ENCODE peak calls at places on chromosomes 5 and 9, in four cellular contexts. One of them, this sample, is unnamed.

GRCh38 chr5:73120222-73121108 is at the start of gene TMEM171:
- ATAC-seq in K562: no peak
- ATAC-seq in upper lobe of left lung: peak
- ATAC-seq in HepG2: peak
- ATAC-seq in this sample: peak

GRCh38 chr5:1293416-1293996 is 1.4 kb downstream of the TERT start:
- ATAC-seq in K562: no peak
- ATAC-seq in upper lobe of left lung: peak
- ATAC-seq in HepG2: no peak
- ATAC-seq in this sample: no peak

GRCh38 chr5:68780299-68780960 is 313.4 kb upstream of the SLC30A5 start:
- ATAC-seq in upper lobe of left lung: no peak
- ATAC-seq in HepG2: no peak
- ATAC-seq in K562: no peak
- ATAC-seq in this sample: no peak

GRCh38 chr5:83703059-83703458 is 17.6 kb downstream of the HAPLN1 start:
- ATAC-seq in upper lobe of left lung: no peak
- ATAC-seq in K562: no peak
- ATAC-seq in HepG2: no peak
- ATAC-seq in this sample: no peak

GRCh38 chr5:40578501-40579451 is 100.9 kb upstream of the PTGER4 start:
- ATAC-seq in upper lobe of left lung: no peak
- ATAC-seq in HepG2: no peak
- ATAC-seq in K562: peak
- ATAC-seq in this sample: no peak

GRCh38 chr5:112109331-112109993 is 309.6 kb downstream of the EPB41L4A start:
- ATAC-seq in K562: no peak
- ATAC-seq in HepG2: no peak
- ATAC-seq in upper lobe of left lung: peak
- ATAC-seq in this sample: peak

GRCh38 chr5:158861366-158861765 is 238.3 kb downstream of the EBF1 start:
- ATAC-seq in HepG2: no peak
- ATAC-seq in upper lobe of left lung: no peak
- ATAC-seq in K562: no peak
- ATAC-seq in this sample: no peak

GRCh38 chr5:143147918-143148317 is 255.6 kb downstream of the NR3C1 start:
- ATAC-seq in K562: no peak
- ATAC-seq in upper lobe of left lung: no peak
- ATAC-seq in HepG2: no peak
- ATAC-seq in this sample: peak

GRCh38 chr5:56060276-56061110 is 65.7 kb upstream of the IL6ST start:
- ATAC-seq in HepG2: no peak
- ATAC-seq in upper lobe of left lung: no peak
- ATAC-seq in K562: no peak
- ATAC-seq in this sample: no peak

GRCh38 chr5:123450114-123450513 is 26.9 kb upstream of the CEP120 start:
- ATAC-seq in K562: no peak
- ATAC-seq in upper lobe of left lung: no peak
- ATAC-seq in HepG2: no peak
- ATAC-seq in this sample: no peak

GRCh38 chr5:77012601-77013000 is 17.6 kb upstream of the AGGF1 start:
- ATAC-seq in K562: no peak
- ATAC-seq in HepG2: no peak
- ATAC-seq in upper lobe of left lung: no peak
- ATAC-seq in this sample: no peak

GRCh38 chr5:142935014-142935413 is 164.8 kb downstream of the ARHGAP26 start:
- ATAC-seq in K562: no peak
- ATAC-seq in upper lobe of left lung: no peak
- ATAC-seq in HepG2: no peak
- ATAC-seq in this sample: no peak

GRCh38 chr9:94734054-94734754 is 7.7 kb downstream of the AOPEP start:
- ATAC-seq in upper lobe of left lung: no peak
- ATAC-seq in K562: peak
- ATAC-seq in HepG2: no peak
- ATAC-seq in this sample: no peak

GRCh38 chr5:146751054-146751453 is 127.5 kb downstream of the PPP2R2B start:
- ATAC-seq in HepG2: no peak
- ATAC-seq in K562: no peak
- ATAC-seq in upper lobe of left lung: no peak
- ATAC-seq in this sample: no peak

GRCh38 chr5:152529456-152529855 is 124.4 kb upstream of the NMUR2 start:
- ATAC-seq in K562: no peak
- ATAC-seq in upper lobe of left lung: no peak
- ATAC-seq in HepG2: no peak
- ATAC-seq in this sample: no peak

GRCh38 chr5:152527358-152528048 is 122.4 kb upstream of the NMUR2 start:
- ATAC-seq in K562: no peak
- ATAC-seq in HepG2: no peak
- ATAC-seq in upper lobe of left lung: no peak
- ATAC-seq in this sample: no peak

DNA sequence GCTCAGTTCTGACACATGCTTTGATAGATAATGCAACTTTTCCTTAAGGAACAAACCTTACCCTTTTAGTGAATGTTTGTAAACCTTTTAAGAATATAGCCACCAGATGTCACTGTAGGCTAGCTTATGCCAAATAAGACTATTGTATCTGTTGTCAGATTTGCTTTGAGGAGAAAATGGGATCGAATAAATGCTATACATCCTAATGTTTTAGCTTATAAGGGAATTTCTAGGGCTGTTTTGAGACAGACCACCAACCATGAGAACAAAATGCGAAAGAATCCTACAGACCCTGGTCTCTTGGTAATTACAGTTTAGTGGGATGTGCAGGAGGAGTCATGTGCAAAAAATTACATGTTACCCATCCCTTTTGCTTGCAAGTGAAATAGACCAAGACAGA is 127.6 kb upstream of the NMUR2 start:
- ATAC-seq in HepG2: peak
- ATAC-seq in upper lobe of left lung: no peak
- ATAC-seq in K562: peak
- ATAC-seq in this sample: no peak
- H3K27ac ChIP-seq in HepG2: no peak
- H3K27ac ChIP-seq in upper lobe of left lung: no peak
- H3K27ac ChIP-seq in K562: no peak
- H3K27ac ChIP-seq in this sample: no peak

GRCh38 chr9:105157178-105157583 is 87.3 kb upstream of the SLC44A1 start:
- ATAC-seq in upper lobe of left lung: peak
- ATAC-seq in K562: peak
- ATAC-seq in HepG2: peak
- ATAC-seq in this sample: peak
- TF ChIP-seq POLR2AphosphoS5 in upper lobe of left lung: no peak
- TF ChIP-seq POLR2AphosphoS5 in K562: no peak
- TF ChIP-seq POLR2AphosphoS5 in HepG2: no peak
- TF ChIP-seq POLR2AphosphoS5 in this sample: peak

DNA sequence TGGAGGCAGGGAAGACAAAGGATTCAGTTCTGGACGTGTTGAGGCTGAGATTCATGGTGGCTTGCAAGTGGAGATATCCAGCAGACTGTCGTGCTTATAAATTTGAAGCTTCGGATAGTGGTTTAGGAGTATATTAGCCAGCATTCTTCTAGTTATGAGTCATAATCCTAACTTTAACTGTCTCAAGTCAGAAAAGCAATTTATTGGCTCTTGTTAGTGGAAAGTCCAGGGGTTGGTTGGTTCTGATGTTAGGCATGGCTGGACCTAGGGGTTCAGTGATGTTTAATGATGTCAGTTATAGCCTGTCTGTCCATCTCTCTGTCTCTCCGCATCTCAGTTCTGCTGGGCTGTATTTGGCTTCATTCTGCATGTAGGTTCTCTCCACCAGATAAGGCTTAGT is 72.7 kb upstream of the SHB start:
- ATAC-seq in upper lobe of left lung: no peak
- ATAC-seq in HepG2: no peak
- ATAC-seq in K562: no peak
- ATAC-seq in this sample: no peak
- H3K4me3 ChIP-seq in upper lobe of left lung: no peak
- H3K4me3 ChIP-seq in HepG2: no peak
- H3K4me3 ChIP-seq in K562: no peak
- H3K4me3 ChIP-seq in this sample: no peak

GRCh38 chr9:122857810-122858209 is 29.4 kb upstream of the PDCL start:
- ATAC-seq in upper lobe of left lung: no peak
- ATAC-seq in K562: no peak
- ATAC-seq in HepG2: no peak
- ATAC-seq in this sample: no peak

GRCh38 chr9:122866079-122866478 is 37.7 kb upstream of the PDCL start:
- ATAC-seq in K562: no peak
- ATAC-seq in upper lobe of left lung: no peak
- ATAC-seq in HepG2: no peak
- ATAC-seq in this sample: no peak

GRCh38 chr9:122865300-122865699 is 36.9 kb upstream of the PDCL start:
- ATAC-seq in upper lobe of left lung: no peak
- ATAC-seq in K562: no peak
- ATAC-seq in HepG2: no peak
- ATAC-seq in this sample: no peak

GRCh38 chr9:122860319-122861142 is 32.1 kb upstream of the PDCL start:
- ATAC-seq in upper lobe of left lung: no peak
- ATAC-seq in K562: no peak
- ATAC-seq in HepG2: peak
- ATAC-seq in this sample: no peak
- H3K27ac ChIP-seq in upper lobe of left lung: no peak
- H3K27ac ChIP-seq in K562: no peak
- H3K27ac ChIP-seq in HepG2: no peak
- H3K27ac ChIP-seq in this sample: no peak

DNA sequence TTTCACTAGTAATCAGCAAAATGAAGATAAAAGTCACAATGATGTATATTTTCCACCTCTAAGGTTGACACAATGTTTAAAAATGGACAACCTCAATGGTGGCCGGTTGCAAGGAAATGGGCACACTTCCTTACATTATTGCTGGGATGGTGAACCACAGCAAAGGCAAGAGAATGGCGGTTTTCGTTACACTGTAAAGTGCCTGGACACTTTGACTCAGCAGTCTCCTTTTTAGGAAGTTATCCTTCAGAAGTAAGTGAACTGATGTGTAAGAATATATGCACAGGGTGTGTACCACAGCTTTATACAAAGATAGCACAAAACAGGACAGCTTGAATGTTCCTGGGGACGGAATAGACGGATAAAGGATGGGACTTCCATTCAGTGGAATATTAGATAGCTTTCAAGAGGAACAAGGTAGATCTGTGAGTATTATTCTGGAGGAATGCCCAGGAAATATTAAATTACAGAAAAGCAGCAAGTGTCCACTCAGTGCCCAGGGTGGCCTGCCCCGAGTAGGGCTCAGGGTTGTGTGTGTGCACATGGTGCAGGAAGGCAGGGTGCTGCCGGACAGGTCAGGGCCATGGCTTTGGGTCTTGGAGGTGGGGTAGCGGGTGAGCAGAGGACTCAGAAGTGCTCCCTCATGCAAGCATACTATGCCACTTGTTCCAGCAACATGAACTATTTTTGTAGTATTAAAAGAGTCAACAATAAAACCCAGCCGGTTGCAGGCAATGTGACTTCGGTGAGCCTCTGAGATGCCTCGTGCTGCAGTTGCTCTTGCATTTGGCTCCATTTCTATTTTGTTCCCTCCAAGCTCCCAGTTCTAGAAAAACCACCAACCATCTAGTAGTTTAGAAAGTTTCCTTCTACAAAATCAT is 24.5 kb downstream of the GADD45G start:
- ATAC-seq in K562: no peak
- ATAC-seq in upper lobe of left lung: no peak
- ATAC-seq in HepG2: no peak
- ATAC-seq in this sample: no peak
- TF ChIP-seq POLR2AphosphoS5 in K562: no peak
- TF ChIP-seq POLR2AphosphoS5 in upper lobe of left lung: no peak
- TF ChIP-seq POLR2AphosphoS5 in HepG2: no peak
- TF ChIP-seq POLR2AphosphoS5 in this sample: no peak

DNA sequence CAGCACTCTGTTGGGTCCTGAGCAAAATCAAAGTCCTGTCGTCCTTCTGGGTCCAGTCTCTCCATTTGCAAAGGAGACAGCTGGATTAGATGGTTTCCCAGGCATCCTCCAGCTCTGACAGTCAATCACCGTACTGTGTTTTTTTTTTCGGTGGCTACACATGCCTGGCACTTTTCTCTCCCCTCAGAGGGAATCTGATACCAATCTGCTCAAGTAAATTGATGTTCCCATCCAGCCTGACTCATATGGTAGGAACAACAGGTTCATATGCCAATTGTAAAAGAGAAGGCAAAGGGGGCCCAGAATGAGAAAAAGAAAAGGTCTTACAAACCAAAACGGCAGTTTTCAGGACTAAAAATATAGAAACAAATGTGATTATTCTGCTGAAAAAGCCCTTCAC is 1.2 kb downstream of the FBXO10 start:
- ATAC-seq in HepG2: no peak
- ATAC-seq in upper lobe of left lung: no peak
- ATAC-seq in K562: no peak
- ATAC-seq in this sample: no peak
- H3K4me3 ChIP-seq in HepG2: peak
- H3K4me3 ChIP-seq in upper lobe of left lung: peak
- H3K4me3 ChIP-seq in K562: no peak
- H3K4me3 ChIP-seq in this sample: peak

GRCh38 chr9:86355814-86356213 is 1.6 kb upstream of the TUT7 start:
- ATAC-seq in K562: no peak
- ATAC-seq in HepG2: no peak
- ATAC-seq in upper lobe of left lung: no peak
- ATAC-seq in this sample: no peak
- H3K27ac ChIP-seq in K562: no peak
- H3K27ac ChIP-seq in HepG2: no peak
- H3K27ac ChIP-seq in upper lobe of left lung: no peak
- H3K27ac ChIP-seq in this sample: no peak

GRCh38 chr5:172284275-172284971 is 859 bp upstream of the UBTD2 start:
- ATAC-seq in upper lobe of left lung: no peak
- ATAC-seq in HepG2: no peak
- ATAC-seq in K562: no peak
- ATAC-seq in this sample: peak

GRCh38 chr5:172283020-172283861 is at the start of gene UBTD2:
- ATAC-seq in upper lobe of left lung: peak
- ATAC-seq in HepG2: peak
- ATAC-seq in K562: peak
- ATAC-seq in this sample: peak

GRCh38 chr5:172285226-172286143 is 1.9 kb upstream of the UBTD2 start:
- ATAC-seq in upper lobe of left lung: no peak
- ATAC-seq in K562: no peak
- ATAC-seq in HepG2: no peak
- ATAC-seq in this sample: no peak

GRCh38 chr5:172282277-172283019 is 1.1 kb downstream of the UBTD2 start:
- ATAC-seq in HepG2: no peak
- ATAC-seq in upper lobe of left lung: no peak
- ATAC-seq in K562: no peak
- ATAC-seq in this sample: no peak

DNA sequence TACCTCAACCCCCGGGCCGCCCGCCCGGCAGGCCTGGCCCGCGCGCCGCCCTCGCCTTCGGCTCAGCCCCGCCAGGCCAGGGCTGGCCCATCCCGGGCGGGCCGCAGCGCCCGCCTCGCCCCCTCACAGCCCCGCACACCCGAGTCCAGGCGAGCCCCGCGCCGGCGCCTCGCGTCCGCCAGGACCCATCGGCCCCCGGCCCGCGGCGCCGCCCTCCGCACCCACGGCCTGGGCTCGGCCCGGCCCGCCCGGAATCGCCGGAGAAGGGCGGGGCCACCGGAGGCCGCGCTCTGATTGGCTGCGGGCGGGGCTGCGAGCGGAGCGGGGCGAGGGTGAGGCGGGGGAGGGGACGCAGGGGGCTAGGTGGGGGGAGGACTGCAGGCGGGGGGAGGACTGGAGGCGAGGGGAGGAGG is 304 bp upstream of the UBTD2 start:
- ATAC-seq in upper lobe of left lung: peak
- ATAC-seq in K562: peak
- ATAC-seq in HepG2: peak
- ATAC-seq in this sample: peak
- TF ChIP-seq POLR2AphosphoS5 in upper lobe of left lung: no peak
- TF ChIP-seq POLR2AphosphoS5 in K562: no peak
- TF ChIP-seq POLR2AphosphoS5 in HepG2: no peak
- TF ChIP-seq POLR2AphosphoS5 in this sample: no peak